ENCODE peak calls at places on chromosome 21, in seven cellular contexts. L is head of caudate nucleus; V is T-helper 17 cell; S is small intestine; K is GM23338; E is stimulated activated CD8-positive, alpha-beta memory T cell treated with anti-CD3 and anti-CD28 coated beads, Interleukin-4, amount 100 ng/mL, for 1 hour; A is HFF-Myc. O is an unnamed sample.

GRCh38 chr21:42081931-42082381 is 10.8 kb downstream of the UMODL1 start:
- DNase-seq in L (no peak), V (no peak), S (no peak), K (no peak), E (no peak), A (no peak), O (no peak)

GRCh38 chr21:35563885-35564451 is 496.4 kb downstream of the SETD4 start:
- DNase-seq in L (peak; percentile 17), V (no peak), S (no peak), K (no peak), E (no peak), A (peak; percentile 54), O (peak; percentile 77)

GRCh38 chr21:35658242-35658641 is 402.1 kb downstream of the SETD4 start:
- DNase-seq in L (peak; percentile 11), V (no peak), S (no peak), K (no peak), E (no peak), A (peak; percentile 66), O (peak; percentile 69)

GRCh38 chr21:42537106-42537742 is 23.6 kb downstream of the SLC37A1 start:
- DNase-seq in L (no peak), V (no peak), S (peak; percentile 29), K (no peak), E (no peak), A (no peak), O (no peak)

GRCh38 chr21:34639882-34640788 is 25.2 kb upstream of the RCAN1 start:
- DNase-seq in L (no peak), V (no peak), S (peak; percentile 30), K (no peak), E (no peak), A (no peak), O (no peak)

GRCh38 chr21:15062566-15062965 is 2.2 kb downstream of the NRIP1 start:
- DNase-seq in L (no peak), V (no peak), S (peak; percentile 52), K (no peak), E (no peak), A (no peak), O (no peak)

GRCh38 chr21:41506526-41507520 is 1.1 kb downstream of the TMPRSS2 start:
- DNase-seq in L (no peak), V (no peak), S (peak; percentile 64), K (peak; percentile 63), E (no peak), A (no peak), O (no peak)

GRCh38 chr21:46078322-46078981 is 19.5 kb upstream of the COL6A2 start:
- DNase-seq in L (no peak), V (no peak), S (no peak), K (no peak), E (no peak), A (no peak), O (no peak)

GRCh38 chr21:32463889-32464300 is 51.4 kb downstream of the EVA1C start:
- DNase-seq in L (no peak), V (no peak), S (no peak), K (no peak), E (no peak), A (peak; percentile 81), O (peak; percentile 72)